ENCODE peak calls at places on chromosomes 16 and 17, in four cellular contexts. G, O, Q and R are unnamed samples.

GRCh38 chr17:82296511-82297279 is 20.7 kb downstream of the CD7 start:
- DNase-seq in O (no peak), Q (no peak), G (peak), R (no peak)

GRCh38 chr16:86519649-86520316 is 9.5 kb downstream of the FOXF1 start:
- DNase-seq in Q (peak), G (peak), O (no peak), R (peak)

GRCh38 chr17:20191066-20191465 is 181.9 kb downstream of the SPECC1 start:
- DNase-seq in Q (peak), G (peak), O (no peak), R (no peak)

GRCh38 chr17:40915721-40916256 is 21.7 kb downstream of the KRT23 start:
- DNase-seq in Q (peak), G (peak), O (no peak), R (no peak)

GRCh38 chr17:27891841-27892240 is 1.3 kb downstream of the LYRM9 start:
- DNase-seq in O (no peak), Q (no peak), G (no peak), R (no peak)

GRCh38 chr16:13333336-13333735 is 431.9 kb downstream of the SHISA9 start:
- DNase-seq in O (no peak), G (no peak), Q (no peak), R (no peak)

GRCh38 chr16:31138621-31139578 is 3.4 kb upstream of the PRSS8 start:
- DNase-seq in G (peak), O (peak), Q (peak), R (no peak)

GRCh38 chr16:3908951-3909437 is 28.5 kb upstream of the CREBBP start:
- DNase-seq in Q (no peak), G (no peak), O (no peak), R (no peak)

GRCh38 chr16:49009204-49009603 is 272.4 kb downstream of the CBLN1 start:
- DNase-seq in Q (no peak), O (no peak), G (no peak), R (no peak)

GRCh38 chr16:25875956-25876608 is 184.3 kb downstream of the HS3ST4 start:
- DNase-seq in O (no peak), Q (no peak), G (no peak), R (no peak)

GRCh38 chr17:36072431-36073121 is 8.5 kb downstream of the CCL18 start:
- DNase-seq in O (no peak), Q (peak), G (peak), R (peak)

GRCh38 chr16:22678311-22678710 is 135.7 kb upstream of the HS3ST2 start:
- DNase-seq in G (no peak), Q (no peak), O (no peak), R (no peak)

GRCh38 chr16:31135535-31136286 is at the start of gene PRSS8:
- DNase-seq in Q (no peak), G (no peak), O (peak), R (no peak)

GRCh38 chr16:70396209-70396904 is 42.5 kb downstream of the ST3GAL2 start:
- DNase-seq in Q (peak), G (peak), O (no peak), R (peak)

GRCh38 chr17:56087199-56087598 is 66.1 kb upstream of the ANKFN1 start:
- DNase-seq in O (no peak), G (no peak), Q (no peak), R (peak)

GRCh38 chr17:45722161-45722560 is 62.0 kb upstream of the CRHR1 start:
- DNase-seq in Q (peak), O (no peak), G (no peak), R (no peak)

GRCh38 chr17:30495586-30495985 is 18.4 kb downstream of the GOSR1 start:
- DNase-seq in Q (no peak), O (no peak), G (no peak), R (no peak)

GRCh38 chr16:69848635-69849545 is 86.8 kb downstream of the WWP2 start:
- DNase-seq in Q (peak), O (no peak), G (peak), R (no peak)

GRCh38 chr16:86929149-86929871 is 351.0 kb downstream of the FOXL1 start:
- DNase-seq in O (no peak), G (peak), Q (peak), R (no peak)

GRCh38 chr16:13064821-13065220 is 163.4 kb downstream of the SHISA9 start:
- DNase-seq in G (no peak), O (no peak), Q (no peak), R (no peak)

GRCh38 chr17:34706029-34706428 is 126.6 kb downstream of the TMEM132E start:
- DNase-seq in Q (peak), O (no peak), G (peak), R (peak)

GRCh38 chr17:44602390-44602789 is 45.1 kb downstream of the FZD2 start:
- DNase-seq in O (no peak), G (no peak), Q (no peak), R (no peak)

GRCh38 chr16:654034-654433 is 4.9 kb downstream of the WDR90 start:
- DNase-seq in O (no peak), Q (no peak), G (no peak), R (no peak)

GRCh38 chr17:1758812-1759211 is 3.0 kb upstream of the SERPINF1 start:
- DNase-seq in G (no peak), O (no peak), Q (no peak), R (no peak)

GRCh38 chr16:6113749-6114148 is 1016.2 kb upstream of the EEF2KMT start:
- DNase-seq in Q (no peak), O (no peak), G (no peak), R (peak)

DNA sequence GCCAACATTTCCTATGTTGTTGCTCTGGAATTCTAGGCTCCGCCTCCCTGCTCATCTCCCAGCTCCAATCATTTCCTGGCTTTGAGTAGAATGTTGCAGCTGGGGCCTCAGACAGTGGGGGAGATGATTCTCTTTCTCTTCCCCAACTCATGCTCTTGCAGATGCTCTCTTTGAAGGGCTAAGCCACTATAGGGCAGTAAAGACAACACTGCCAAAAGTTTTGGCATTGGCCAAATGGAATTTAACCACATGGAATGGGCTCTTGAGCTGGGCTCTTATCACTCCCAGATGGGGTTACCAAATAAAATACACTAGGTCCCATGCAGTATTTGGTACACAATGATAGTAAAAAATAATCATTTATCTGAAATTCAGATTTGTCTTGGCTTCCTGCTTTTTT is 19.6 kb upstream of the EFCAB13 start:
- DNase-seq in O (no peak), Q (no peak), G (no peak), R (no peak)
- H2AFZ ChIP-seq in O (no peak), Q (no peak), G (no peak), R (no peak)

GRCh38 chr17:61318684-61319098 is 81.0 kb upstream of the TBX2 start:
- DNase-seq in Q (no peak), O (no peak), G (no peak), R (peak)
- H2AFZ ChIP-seq in Q (peak), O (no peak), G (no peak), R (peak)

DNA sequence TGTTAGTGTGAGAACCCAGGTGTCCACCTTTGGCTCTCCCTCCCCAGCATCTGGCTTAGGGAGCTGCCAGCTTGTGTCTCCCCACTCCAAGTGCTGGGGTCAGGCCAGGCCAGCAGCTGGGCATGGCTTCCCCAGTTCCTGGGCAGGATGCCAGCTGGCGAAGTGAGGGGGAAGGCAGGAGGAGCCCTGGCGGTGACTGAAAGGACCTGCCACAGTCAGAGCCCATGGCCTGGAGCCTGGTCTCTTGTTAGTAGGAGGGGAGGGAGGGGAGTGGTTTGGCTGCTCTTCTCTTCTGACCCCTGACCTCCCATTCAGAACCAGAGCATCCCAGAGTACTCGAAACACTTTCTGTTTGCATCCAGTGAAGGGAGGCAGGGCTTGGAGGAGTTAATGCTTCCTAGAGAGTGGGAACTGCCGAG is 586 bp downstream of the CHD3 start:
- DNase-seq in Q (peak), G (peak), O (peak), R (no peak)
- H2AFZ ChIP-seq in Q (peak), G (no peak), O (no peak), R (no peak)

DNA sequence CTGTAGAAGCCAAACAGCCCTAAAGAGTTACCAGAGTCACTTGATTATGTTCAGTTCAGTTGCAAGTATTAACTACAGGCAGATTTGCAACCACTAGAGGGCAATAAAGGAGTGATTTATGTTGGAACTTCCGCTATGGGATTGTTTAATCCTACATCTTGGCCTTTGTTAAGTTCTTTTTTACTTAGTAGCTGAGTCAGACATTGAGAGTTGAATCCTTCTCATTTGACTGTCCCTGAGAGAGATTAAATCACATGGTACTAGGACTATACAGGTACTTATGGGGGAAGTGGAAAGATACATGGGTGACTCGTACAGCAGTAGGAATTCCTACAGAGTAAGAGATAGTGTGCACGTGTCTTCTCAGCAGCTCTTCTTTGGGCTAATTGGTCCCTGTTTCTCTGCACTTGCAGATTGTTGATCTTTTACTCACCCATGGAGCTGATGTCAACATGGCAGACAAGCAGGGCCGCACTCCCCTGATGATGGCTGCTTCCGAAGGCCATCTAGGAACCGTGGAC is 40.3 kb downstream of the CYB561 start:
- DNase-seq in G (peak), O (peak), Q (peak), R (peak)
- H2AFZ ChIP-seq in G (no peak), O (no peak), Q (no peak), R (no peak)

GRCh38 chr17:80499536-80499935 is 23.1 kb upstream of the NPTX1 start:
- DNase-seq in G (no peak), O (no peak), Q (no peak), R (no peak)

GRCh38 chr17:80498242-80498919 is 22.0 kb upstream of the NPTX1 start:
- DNase-seq in O (no peak), G (peak), Q (peak), R (no peak)

GRCh38 chr17:80498920-80499410 is 22.6 kb upstream of the NPTX1 start:
- DNase-seq in Q (no peak), G (no peak), O (no peak), R (no peak)

GRCh38 chr17:80499961-80500665 is 23.7 kb upstream of the NPTX1 start:
- DNase-seq in Q (no peak), O (no peak), G (no peak), R (no peak)

DNA sequence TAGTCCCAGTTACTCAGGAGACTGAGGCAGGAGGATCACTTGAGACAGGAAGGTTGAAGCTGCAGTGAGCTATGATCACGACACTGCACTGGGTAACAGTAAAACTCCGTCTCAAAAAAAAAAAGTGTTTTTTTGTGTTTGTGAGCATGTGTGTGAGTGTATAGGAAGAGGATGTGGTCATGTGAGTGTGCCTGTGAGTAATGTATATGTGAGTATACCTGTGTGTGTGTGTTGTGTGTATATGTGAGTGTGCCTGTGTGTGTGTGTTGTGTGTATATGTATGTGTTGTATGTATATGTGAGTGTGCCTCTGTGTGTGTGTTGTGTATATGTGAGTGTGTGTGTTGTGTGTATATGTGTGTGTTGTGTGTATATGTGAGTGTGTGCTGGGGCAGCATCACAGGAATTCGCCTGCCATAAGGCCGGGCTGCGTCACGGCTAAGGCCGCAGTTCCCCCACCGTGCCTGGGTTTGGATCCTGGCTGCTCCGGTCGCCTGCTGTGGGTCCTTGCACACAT is 21.4 kb upstream of the NPTX1 start:
- DNase-seq in G (no peak), Q (no peak), O (no peak), R (no peak)
- H2AFZ ChIP-seq in G (peak), Q (peak), O (no peak), R (no peak)

DNA sequence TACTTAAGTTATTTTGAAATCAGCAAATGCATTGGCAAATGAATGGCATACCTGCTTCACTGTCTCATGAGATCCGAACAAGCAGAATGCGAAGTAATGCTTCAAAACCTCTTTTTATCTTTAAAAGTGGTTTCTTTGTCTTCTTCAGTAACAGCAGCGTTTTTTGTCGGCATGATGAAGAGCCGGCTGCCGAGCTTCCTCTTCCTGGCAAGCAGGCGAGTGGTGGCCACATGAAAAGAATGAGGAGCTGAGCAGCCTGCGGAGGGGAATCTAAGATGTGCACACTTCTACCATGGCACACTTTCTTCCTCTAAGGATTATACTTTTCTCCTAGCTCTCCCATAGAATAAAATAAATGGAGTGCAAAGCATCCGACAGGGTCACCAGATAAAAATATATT is 42.4 kb upstream of the AKTIP start:
- DNase-seq in G (no peak), O (no peak), Q (no peak), R (no peak)
- H2AFZ ChIP-seq in G (no peak), O (no peak), Q (no peak), R (no peak)